ENCODE peak calls at places on chromosomes 7 and 10, in four cellular contexts. L is frontal cortex, R is adrenal gland, N is neural progenitor cell. T is an unnamed sample.

GRCh38 chr7:37942934-37943610 is 22.6 kb downstream of the EPDR1 start:
- DNase-seq in L (no peak), R (peak; percentile 94), N (peak; percentile 54), T (no peak)

GRCh38 chr7:70704921-70705346 is 427.0 kb upstream of the GALNT17 start:
- DNase-seq in N (no peak), L (no peak), R (no peak), T (no peak)

GRCh38 chr10:34786464-34786863 is 28.6 kb downstream of the PARD3 start:
- DNase-seq in N (no peak), L (no peak), R (no peak), T (no peak)

GRCh38 chr10:110421512-110422138 is 76.1 kb upstream of the DUSP5 start:
- DNase-seq in L (no peak), N (no peak), R (no peak), T (no peak)

GRCh38 chr10:47024399-47025252 is 113.4 kb downstream of the PTPN20 start:
- DNase-seq in R (peak; percentile 68), N (peak; percentile 82), L (peak; percentile 44), T (peak; percentile 69)

GRCh38 chr7:132430041-132430440 is 146.2 kb downstream of the PLXNA4 start:
- DNase-seq in R (no peak), N (no peak), L (no peak), T (no peak)

GRCh38 chr7:155277385-155277994 is 20.2 kb upstream of the INSIG1 start:
- DNase-seq in R (no peak), N (no peak), L (no peak), T (no peak)

GRCh38 chr7:121385800-121386179 is 10.3 kb downstream of the FAM3C start:
- DNase-seq in L (no peak), R (no peak), N (no peak), T (no peak)

GRCh38 chr7:7731732-7732131 is 13.3 kb upstream of the RPA3 start:
- DNase-seq in N (no peak), L (no peak), R (no peak), T (no peak)

GRCh38 chr7:83629117-83629880 is 19.6 kb downstream of the SEMA3E start:
- DNase-seq in R (no peak), L (no peak), N (peak; percentile 52), T (peak; percentile 90)

GRCh38 chr10:93751832-93752231 is 5.9 kb upstream of the LGI1 start:
- DNase-seq in N (peak; percentile 70), R (no peak), L (no peak), T (no peak)

GRCh38 chr7:15967551-15967950 is 281.1 kb upstream of the MEOX2 start:
- DNase-seq in N (no peak), L (no peak), R (no peak), T (no peak)

GRCh38 chr10:118971187-118971586 is 58.3 kb upstream of the NANOS1 start:
- DNase-seq in N (no peak), R (no peak), L (no peak), T (no peak)

GRCh38 chr10:7408494-7409044 is 2.3 kb downstream of the SFMBT2 start:
- DNase-seq in R (peak; percentile 68), L (peak; percentile 81), N (peak; percentile 83), T (peak; percentile 58)

T was measured in thyroid gland.